ENCODE peak calls at places on chromosome 17, in nine cellular contexts. A is dermis microvascular lymphatic vessel endothelial cell; J is mesendoderm; G is stimulated activated CD8-positive, alpha-beta memory T cell treated with anti-CD3 and anti-CD28 coated beads, Interleukin-7, amount 100 ng/mL, for 1 hour; S is Right ventricle myocardium superior; P is MM.1S; H is fibroblast of the conjunctiva; D is Ammon's horn; M is kidney epithelial cell. O is an unnamed sample.

GRCh38 chr17:56185905-56186783 is 32.9 kb downstream of the ANKFN1 start:
- DNase-seq in M (no peak), A (peak; percentile 29), P (no peak), J (no peak), H (peak; percentile 55), G (no peak), D (no peak), S (no peak), O (no peak)

GRCh38 chr17:33469911-33470310 is 176.8 kb upstream of the ASIC2 start:
- DNase-seq in J (no peak), D (no peak), M (peak; percentile 56), H (peak; percentile 2), S (no peak), P (no peak), G (no peak), A (no peak), O (no peak)

GRCh38 chr17:36602924-36603384 is 1.6 kb downstream of the MRM1 start:
- DNase-seq in S (no peak), D (peak; percentile 50), P (peak; percentile 71), G (peak; percentile 39), M (no peak), J (peak; percentile 88), A (peak; percentile 53), H (peak; percentile 61), O (peak; percentile 84)

GRCh38 chr17:50686494-50687199 is 21.1 kb downstream of the ANKRD40 start:
- DNase-seq in G (no peak), P (no peak), H (no peak), S (peak; percentile 62), A (no peak), J (peak; percentile 75), M (no peak), D (no peak), O (no peak)

GRCh38 chr17:73899839-73900238 is 255.6 kb upstream of the SDK2 start:
- DNase-seq in P (no peak), A (no peak), M (no peak), H (no peak), G (no peak), D (no peak), S (no peak), J (no peak), O (no peak)

GRCh38 chr17:45431531-45432404 is 902 bp downstream of the ARHGAP27 start:
- DNase-seq in J (peak; percentile 94), A (peak; percentile 37), D (no peak), H (no peak), S (peak; percentile 83), P (peak; percentile 96), G (peak; percentile 34), M (no peak), O (peak; percentile 97)

GRCh38 chr17:1608676-1609075 is 20.0 kb downstream of the SLC43A2 start:
- DNase-seq in H (no peak), P (no peak), D (no peak), J (no peak), S (no peak), M (no peak), G (no peak), A (no peak), O (peak; percentile 0)

GRCh38 chr17:68222586-68222985 is 25.3 kb upstream of the AMZ2 start:
- DNase-seq in G (no peak), A (no peak), H (no peak), D (no peak), S (no peak), P (no peak), M (no peak), J (no peak), O (no peak)

GRCh38 chr17:7910711-7911110 is 5.4 kb downstream of the RNF227 start:
- DNase-seq in M (no peak), P (no peak), A (no peak), J (no peak), H (no peak), D (no peak), G (no peak), S (no peak), O (no peak)

GRCh38 chr17:40095944-40096791 is 4.2 kb downstream of the NR1D1 start:
- DNase-seq in H (no peak), A (peak; percentile 87), G (peak; percentile 42), P (peak; percentile 98), S (peak; percentile 72), M (no peak), J (no peak), D (peak; percentile 53), O (no peak)

GRCh38 chr17:49723423-49723822 is 15.7 kb upstream of the SLC35B1 start:
- DNase-seq in J (no peak), A (no peak), S (peak; percentile 82), P (no peak), G (no peak), H (no peak), M (no peak), D (peak; percentile 29), O (no peak)

GRCh38 chr17:67438669-67439068 is 61.6 kb downstream of the PITPNC1 start:
- DNase-seq in S (no peak), M (no peak), P (no peak), A (no peak), G (no peak), H (no peak), D (no peak), J (peak; percentile 22), O (peak; percentile 50)

GRCh38 chr17:31758646-31759045 is 100.4 kb downstream of the COPRS start:
- DNase-seq in D (no peak), P (no peak), G (no peak), M (no peak), A (no peak), H (no peak), S (no peak), J (no peak), O (no peak)

GRCh38 chr17:49907279-49907678 is 59.4 kb upstream of the TAC4 start:
- DNase-seq in J (no peak), G (no peak), A (no peak), D (no peak), S (no peak), H (no peak), P (no peak), M (no peak), O (peak; percentile 53)

GRCh38 chr17:76442341-76443338 is 10.3 kb downstream of the UBE2O start:
- DNase-seq in M (no peak), D (no peak), S (no peak), P (no peak), A (no peak), J (no peak), G (no peak), H (no peak), O (no peak)

GRCh38 chr17:81523139-81524062 is 4.8 kb upstream of the FSCN2 start:
- DNase-seq in D (peak; percentile 76), G (no peak), P (no peak), A (no peak), S (no peak), J (peak; percentile 93), M (no peak), H (no peak), O (peak; percentile 92)

GRCh38 chr17:77110006-77110374 is 30.8 kb upstream of the SEC14L1 start:
- DNase-seq in P (peak; percentile 69), G (no peak), J (no peak), S (no peak), H (no peak), D (peak; percentile 69), A (no peak), M (no peak), O (peak; percentile 62)

GRCh38 chr17:9389116-9389515 is 186.5 kb downstream of the STX8 start:
- DNase-seq in S (no peak), D (no peak), G (no peak), P (peak; percentile 94), H (peak; percentile 74), M (peak; percentile 98), J (no peak), A (peak; percentile 65), O (no peak)

GRCh38 chr17:49944451-49944850 is 24.5 kb upstream of the DLX4 start:
- DNase-seq in A (no peak), M (no peak), J (peak; percentile 34), P (no peak), H (no peak), G (no peak), S (no peak), D (no peak), O (peak; percentile 49)